ENCODE peak calls at places on chromosomes 11 and 22, in ten cellular contexts. W is activated T-helper 9 cell treated with anti-CD3 and anti-CD28 coated beads, Interleukin-2, amount 50 U/mL, for 16 hours; V is LHCN-M2; A is germinal center; P is stimulated activated CD8-positive, alpha-beta memory T cell treated with anti-CD3 and anti-CD28 coated beads, Interleukin-15, amount 100 ng/mL, for 24 hours; C is pulmonary artery endothelial cell; I is memory B cell; M is stimulated activated CD4-positive, alpha-beta T cell treated with anti-CD3 and anti-CD28 coated beads, Interleukin-12 subunit alpha, Interleukin-12 subunit beta, amount 100 ng/mL, for 48 hours; J is HCEC 1CT; H is pancreas. B is an unnamed sample.

GRCh38 chr11:68065841-68066240 is 27.0 kb downstream of the TCIRG1 start:
- DNase-seq in A (no peak), I (no peak), V (no peak), C (no peak), P (no peak), J (no peak), H (no peak), M (no peak), W (no peak), B (no peak)

GRCh38 chr11:119180729-119181676 is 4.3 kb upstream of the NHERF4 start:
- DNase-seq in A (no peak), J (no peak), V (no peak), H (no peak), M (no peak), P (no peak), C (no peak), W (no peak), I (no peak), B (no peak)

GRCh38 chr11:32173435-32173834 is 82.6 kb downstream of the RCN1 start:
- DNase-seq in J (peak; percentile 75), H (no peak), V (peak; percentile 51), M (peak; percentile 12), C (peak; percentile 27), A (no peak), I (no peak), P (no peak), W (no peak), B (peak; percentile 27)

GRCh38 chr11:32847511-32847910 is 17.8 kb downstream of the PRRG4 start:
- DNase-seq in M (no peak), V (no peak), A (no peak), I (no peak), P (no peak), C (no peak), J (no peak), W (no peak), H (no peak), B (no peak)

GRCh38 chr22:20015971-20016733 is 471 bp downstream of the ARVCF start:
- DNase-seq in A (no peak), I (peak; percentile 58), H (peak; percentile 84), J (no peak), C (no peak), M (peak; percentile 17), W (no peak), P (no peak), V (no peak), B (no peak)

GRCh38 chr11:1532606-1533341 is 39.3 kb downstream of the DUSP8 start:
- DNase-seq in A (no peak), M (no peak), W (no peak), P (no peak), C (no peak), J (no peak), I (no peak), H (peak; percentile 19), V (no peak), B (no peak)

GRCh38 chr22:44924724-44925123 is 85.1 kb downstream of the PHF21B start:
- DNase-seq in J (no peak), P (no peak), A (no peak), V (no peak), H (no peak), I (no peak), W (no peak), M (no peak), C (no peak), B (no peak)

GRCh38 chr11:31903225-31904074 is 92.3 kb upstream of the PAX6 start:
- DNase-seq in I (no peak), C (no peak), H (no peak), W (no peak), A (no peak), V (no peak), J (no peak), M (no peak), P (no peak), B (no peak)

GRCh38 chr22:45863981-45864751 is 112.8 kb downstream of the WNT7B start:
- DNase-seq in V (peak; percentile 40), C (peak; percentile 20), I (peak; percentile 87), P (peak; percentile 62), W (peak; percentile 57), H (no peak), A (peak; percentile 81), M (peak; percentile 69), J (peak; percentile 25), B (peak; percentile 45)

GRCh38 chr11:77542296-77542695 is 47.5 kb upstream of the AQP11 start:
- DNase-seq in M (no peak), W (no peak), V (peak; percentile 68), P (no peak), I (no peak), J (peak; percentile 75), C (no peak), A (no peak), H (no peak), B (no peak)

GRCh38 chr11:128098840-128099239 is 488.5 kb downstream of the ETS1 start:
- DNase-seq in W (no peak), H (no peak), P (no peak), J (no peak), I (no peak), A (no peak), C (no peak), M (no peak), V (no peak), B (no peak)

GRCh38 chr11:57800444-57801184 is 39.0 kb downstream of the CTNND1 start:
- DNase-seq in H (no peak), P (no peak), M (no peak), A (peak; percentile 70), V (peak; percentile 76), J (peak; percentile 73), I (peak; percentile 21), C (no peak), W (no peak), B (peak; percentile 61)

GRCh38 chr22:33897621-33897910 is 22.7 kb downstream of the LARGE1 start:
- DNase-seq in A (no peak), C (no peak), W (no peak), J (no peak), I (no peak), P (no peak), V (no peak), M (no peak), H (no peak), B (no peak)

GRCh38 chr22:48785792-48786678 is 1041.6 kb downstream of the BRD1 start:
- DNase-seq in A (no peak), J (no peak), C (no peak), P (no peak), M (no peak), H (no peak), I (no peak), V (no peak), W (no peak), B (no peak)

GRCh38 chr11:121681536-121681935 is 228.8 kb upstream of the SORL1-AS1 start:
- DNase-seq in M (no peak), A (no peak), H (no peak), I (no peak), V (peak; percentile 88), W (no peak), J (peak; percentile 40), P (no peak), C (no peak), B (no peak)

GRCh38 chr22:32781695-32782094 is 19.8 kb upstream of the TIMP3 start:
- DNase-seq in H (no peak), C (no peak), V (no peak), I (no peak), J (no peak), P (no peak), A (no peak), M (no peak), W (no peak), B (no peak)

GRCh38 chr22:19876314-19876940 is 21.8 kb upstream of the GNB1L start:
- DNase-seq in I (no peak), C (no peak), H (peak; percentile 70), V (no peak), P (no peak), J (no peak), M (no peak), W (no peak), A (no peak), B (no peak)

GRCh38 chr11:8671651-8672062 is 10.8 kb downstream of the TRIM66 start:
- DNase-seq in W (no peak), P (no peak), A (no peak), H (no peak), M (no peak), I (no peak), J (no peak), V (peak; percentile 78), C (peak; percentile 52), B (no peak)

GRCh38 chr11:8937159-8937558 is 4.4 kb upstream of the C11orf16 start:
- DNase-seq in J (no peak), M (no peak), C (no peak), W (no peak), A (no peak), I (no peak), H (no peak), V (no peak), P (no peak), B (no peak)

GRCh38 chr11:117716652-117717440 is 80.2 kb downstream of the DSCAML1 start:
- DNase-seq in M (no peak), V (no peak), P (no peak), H (no peak), J (no peak), C (no peak), A (no peak), W (no peak), I (no peak), B (no peak)

GRCh38 chr11:70435765-70436500 is 37.6 kb downstream of the CTTN start:
- DNase-seq in P (no peak), C (no peak), A (no peak), M (no peak), I (no peak), W (no peak), H (no peak), V (no peak), J (no peak), B (no peak)

GRCh38 chr11:101867951-101868350 is 46.9 kb upstream of the CEP126 start:
- DNase-seq in H (no peak), M (no peak), V (no peak), W (no peak), P (no peak), J (peak; percentile 13), I (no peak), A (no peak), C (no peak), B (no peak)

GRCh38 chr11:11069741-11070550 is 212.1 kb upstream of the ZBED5 start:
- DNase-seq in M (no peak), P (no peak), I (no peak), W (no peak), A (no peak), J (no peak), C (no peak), H (no peak), V (no peak), B (no peak)